ENCODE peak calls at places on chromosomes 6 and 20, in six cellular contexts. V, N, U, W, R and H are unnamed samples.

GRCh38 chr6:160943997-160944396 is 47.6 kb upstream of the MAP3K4 start:
- DNase-seq in V (no peak), W (no peak), R (no peak), U (no peak), N (no peak), H (no peak)

GRCh38 chr20:24694727-24695528 is 225.5 kb downstream of the SYNDIG1 start:
- DNase-seq in V (no peak), N (peak; percentile 40), W (no peak), U (no peak), R (no peak), H (no peak)

GRCh38 chr6:33112148-33112547 is 36.4 kb downstream of the HLA-DPB1 start:
- DNase-seq in V (peak; percentile 55), W (no peak), R (peak; percentile 71), U (no peak), N (no peak), H (peak; percentile 77)

GRCh38 chr6:15620616-15621015 is 42.2 kb downstream of the DTNBP1 start:
- DNase-seq in R (no peak), U (no peak), N (no peak), W (no peak), V (no peak), H (peak; percentile 52)

GRCh38 chr6:81450180-81450579 is 302.3 kb downstream of the TENT5A start:
- DNase-seq in W (no peak), R (peak; percentile 48), V (no peak), N (no peak), U (no peak), H (no peak)

GRCh38 chr20:432208-432607 is 24.1 kb downstream of the RBCK1 start:
- DNase-seq in R (no peak), U (no peak), N (no peak), W (no peak), V (no peak), H (no peak)

GRCh38 chr6:128474481-128474880 is 45.9 kb downstream of the PTPRK start:
- DNase-seq in R (peak; percentile 36), W (no peak), V (no peak), N (no peak), U (no peak), H (no peak)

GRCh38 chr6:137870744-137871247 is 3.7 kb downstream of the TNFAIP3 start:
- DNase-seq in U (no peak), N (no peak), W (no peak), V (peak; percentile 69), R (peak; percentile 61), H (no peak)

GRCh38 chr6:121305957-121306607 is 28.2 kb downstream of the TBC1D32 start:
- DNase-seq in W (no peak), R (peak; percentile 67), U (no peak), V (peak; percentile 14), N (no peak), H (peak; percentile 62)

GRCh38 chr20:9270831-9271230 is 201.9 kb downstream of the PLCB4 start:
- DNase-seq in R (peak; percentile 79), N (no peak), V (no peak), U (no peak), W (no peak), H (no peak)

GRCh38 chr6:73129653-73130443 is 95.4 kb downstream of the KHDC1L start:
- DNase-seq in R (peak; percentile 83), V (peak; percentile 81), N (peak; percentile 39), U (peak; percentile 41), W (peak; percentile 91), H (peak; percentile 86)

GRCh38 chr20:18672826-18673225 is 85.0 kb downstream of the DTD1 start:
- DNase-seq in W (no peak), N (no peak), V (no peak), U (no peak), R (no peak), H (no peak)

GRCh38 chr20:48822178-48822577 is 5.6 kb downstream of the PREX1 start:
- DNase-seq in V (no peak), U (no peak), N (no peak), R (no peak), W (no peak), H (no peak)
- H3K4me3 ChIP-seq in V (peak overlapping the region; percentile 19), U (no peak overlapping the region), N (no peak overlapping the region), R (no peak overlapping the region), W (no peak overlapping the region), H (no peak overlapping the region)

GRCh38 chr20:63709149-63709527 is 1.3 kb downstream of the ZGPAT start:
- DNase-seq in R (no peak), W (no peak), V (no peak), N (no peak), U (peak; percentile 17), H (no peak)
- H3K4me3 ChIP-seq in R (peak overlapping the region; percentile 83), W (no peak overlapping the region), V (peak overlapping the region; percentile 91), N (peak overlapping the region; percentile 96), U (no peak overlapping the region), H (no peak overlapping the region)

DNA sequence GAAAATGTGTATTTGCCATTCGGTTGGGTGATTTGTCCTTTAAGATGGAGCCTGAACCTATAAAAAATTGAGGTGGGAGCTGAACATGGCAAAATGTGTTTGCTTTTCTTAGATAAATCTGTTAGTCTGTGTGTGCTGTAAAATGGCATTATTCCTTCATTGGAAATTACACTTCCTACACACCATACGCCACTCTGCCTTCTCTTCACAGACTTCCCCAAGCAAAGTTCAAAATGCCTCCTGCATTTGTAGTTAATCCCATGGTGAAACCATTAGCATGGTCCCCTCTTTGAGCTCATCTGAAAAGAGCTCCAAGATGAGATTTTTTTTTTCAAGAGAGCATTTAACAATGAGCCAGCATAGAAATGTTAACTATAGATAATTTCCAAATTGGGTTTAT is 561 bp downstream of the ADTRP start:
- DNase-seq in N (no peak), V (no peak), U (no peak), W (no peak), R (no peak), H (no peak)
- H3K4me3 ChIP-seq in N (no peak overlapping the region), V (no peak overlapping the region), U (no peak overlapping the region), W (no peak overlapping the region), R (no peak overlapping the region), H (no peak overlapping the region)

DNA sequence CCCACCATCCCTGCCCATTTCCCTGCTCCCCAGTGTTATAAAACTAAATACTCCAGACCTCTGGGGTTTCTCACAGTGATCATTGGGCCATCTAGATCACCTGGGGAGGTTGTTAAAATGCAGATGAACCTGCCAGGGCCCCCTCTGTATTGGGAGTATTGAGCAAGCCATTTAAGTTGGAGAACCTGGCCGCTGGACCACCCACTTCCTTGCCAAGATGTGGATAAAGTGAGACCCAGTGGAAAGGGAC is 1.5 kb downstream of the ID1 start:
- DNase-seq in W (no peak), U (no peak), V (no peak), R (no peak), N (no peak), H (no peak)
- H3K4me3 ChIP-seq in W (peak overlapping the region; percentile 44), U (peak overlapping the region; percentile 41), V (no peak overlapping the region), R (peak overlapping the region; percentile 82), N (peak overlapping the region; percentile 78), H (peak overlapping the region; percentile 82)

DNA sequence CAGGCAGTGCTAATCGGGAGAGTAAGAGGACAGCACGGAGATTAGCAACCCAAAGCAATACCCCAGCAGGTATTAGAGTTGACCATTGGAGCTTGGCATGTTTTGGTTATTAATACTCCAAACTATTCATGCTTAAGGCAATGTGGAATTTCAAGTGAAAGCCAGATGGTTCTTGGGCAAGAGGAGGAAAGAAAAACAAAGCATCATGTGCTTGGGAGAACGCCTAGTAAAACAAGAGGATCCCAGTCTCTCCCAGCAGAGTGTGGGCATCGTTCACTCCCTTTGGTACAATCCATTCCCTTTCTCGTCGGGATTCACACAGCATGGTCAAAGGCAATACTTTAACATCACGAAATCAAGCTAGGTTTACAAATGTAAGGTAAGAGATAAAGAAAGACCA is 349.8 kb downstream of the PRKN start:
- DNase-seq in R (no peak), U (no peak), W (no peak), V (no peak), N (no peak), H (no peak)
- H3K4me3 ChIP-seq in R (no peak overlapping the region), U (no peak overlapping the region), W (no peak overlapping the region), V (no peak overlapping the region), N (no peak overlapping the region), H (no peak overlapping the region)

DNA sequence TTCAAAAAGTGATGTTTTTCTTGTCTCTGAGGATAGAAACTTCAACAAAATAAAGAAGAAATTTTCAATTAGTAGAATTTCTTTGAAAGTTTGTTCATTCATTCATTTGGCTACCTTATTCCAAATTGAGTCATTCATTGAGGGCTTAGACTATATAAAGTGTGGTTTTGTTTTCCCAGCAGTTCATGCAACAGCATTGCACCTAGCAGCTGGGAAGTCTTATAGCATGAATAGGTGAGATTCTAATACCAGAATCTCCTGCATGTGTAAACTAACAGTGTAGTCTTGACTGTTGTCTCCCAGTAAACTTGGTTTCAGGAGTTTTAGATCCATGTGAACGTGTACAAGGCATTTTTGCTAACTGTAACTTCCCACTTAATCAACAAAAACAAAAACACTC is 7.1 kb downstream of the ESR1 start:
- DNase-seq in W (no peak), N (no peak), R (no peak), V (no peak), U (no peak), H (no peak)
- H3K4me3 ChIP-seq in W (no peak overlapping the region), N (no peak overlapping the region), R (no peak overlapping the region), V (no peak overlapping the region), U (no peak overlapping the region), H (no peak overlapping the region)